ENCODE peak calls at places on chromosomes 5 and 9, in seven cellular contexts. A, C, V, G, O, N and P are unnamed samples.
A peak's percentile ranks its signal among the peaks of the same experiment; 100 is the strongest.

GRCh38 chr9:131621551-131622321 is 76.4 kb downstream of the PRRT1B start:
- DNase-seq in A (no peak), C (no peak), V (no peak), G (no peak), O (no peak), N (no peak), P (no peak)

GRCh38 chr5:171207256-171207866 is 101.7 kb upstream of the TLX3 start:
- DNase-seq in A (no peak), C (peak; percentile 52), V (no peak), G (no peak), O (no peak), N (peak; percentile 30), P (no peak)

GRCh38 chr5:156929366-156929948 is 33.6 kb downstream of the TIMD4 start:
- DNase-seq in A (no peak), C (no peak), V (no peak), G (no peak), O (no peak), N (no peak), P (no peak)

GRCh38 chr9:85602742-85603141 is 139.0 kb downstream of the AGTPBP1 start:
- DNase-seq in A (no peak), C (no peak), V (no peak), G (no peak), O (no peak), N (no peak), P (no peak)

GRCh38 chr9:110995511-110996340 is 42.5 kb downstream of the LPAR1 start:
- DNase-seq in A (peak; percentile 20), C (no peak), V (no peak), G (no peak), O (no peak), N (no peak), P (no peak)

GRCh38 chr5:140925806-140926205 is 293 bp upstream of the PCDHAC1 start:
- DNase-seq in A (no peak), C (no peak), V (no peak), G (no peak), O (no peak), N (no peak), P (no peak)

GRCh38 chr5:7904170-7904569 is 35.2 kb downstream of the MTRR start:
- DNase-seq in A (no peak), C (peak; percentile 7), V (no peak), G (no peak), O (no peak), N (no peak), P (no peak)

GRCh38 chr5:107516452-107517184 is 154.1 kb downstream of the EFNA5 start:
- DNase-seq in A (no peak), C (no peak), V (no peak), G (no peak), O (no peak), N (no peak), P (no peak)

GRCh38 chr9:70303268-70303667 is 44.5 kb downstream of the SMC5 start:
- DNase-seq in A (no peak), C (no peak), V (no peak), G (no peak), O (no peak), N (no peak), P (no peak)

GRCh38 chr5:64331597-64332277 is 166.1 kb downstream of the RNF180 start:
- DNase-seq in A (peak; percentile 53), C (no peak), V (no peak), G (peak; percentile 87), O (no peak), N (no peak), P (no peak)

GRCh38 chr5:5031665-5032064 is 108.5 kb upstream of the ADAMTS16 start:
- DNase-seq in A (no peak), C (no peak), V (no peak), G (no peak), O (no peak), N (no peak), P (no peak)

GRCh38 chr5:157232706-157233105 is 33.2 kb upstream of the CYFIP2 start:
- DNase-seq in A (no peak), C (no peak), V (no peak), G (no peak), O (no peak), N (no peak), P (no peak)

GRCh38 chr5:135534609-135535419 is 950 bp downstream of the NEUROG1 start:
- DNase-seq in A (no peak), C (no peak), V (no peak), G (no peak), O (no peak), N (no peak), P (no peak)

GRCh38 chr5:80781356-80781755 is 126.6 kb upstream of the DHFR start:
- DNase-seq in A (no peak), C (no peak), V (no peak), G (no peak), O (no peak), N (no peak), P (no peak)

GRCh38 chr9:121878208-121878835 is 214.8 kb downstream of the TTLL11 start:
- DNase-seq in A (no peak), C (no peak), V (no peak), G (no peak), O (no peak), N (no peak), P (no peak)

DNA sequence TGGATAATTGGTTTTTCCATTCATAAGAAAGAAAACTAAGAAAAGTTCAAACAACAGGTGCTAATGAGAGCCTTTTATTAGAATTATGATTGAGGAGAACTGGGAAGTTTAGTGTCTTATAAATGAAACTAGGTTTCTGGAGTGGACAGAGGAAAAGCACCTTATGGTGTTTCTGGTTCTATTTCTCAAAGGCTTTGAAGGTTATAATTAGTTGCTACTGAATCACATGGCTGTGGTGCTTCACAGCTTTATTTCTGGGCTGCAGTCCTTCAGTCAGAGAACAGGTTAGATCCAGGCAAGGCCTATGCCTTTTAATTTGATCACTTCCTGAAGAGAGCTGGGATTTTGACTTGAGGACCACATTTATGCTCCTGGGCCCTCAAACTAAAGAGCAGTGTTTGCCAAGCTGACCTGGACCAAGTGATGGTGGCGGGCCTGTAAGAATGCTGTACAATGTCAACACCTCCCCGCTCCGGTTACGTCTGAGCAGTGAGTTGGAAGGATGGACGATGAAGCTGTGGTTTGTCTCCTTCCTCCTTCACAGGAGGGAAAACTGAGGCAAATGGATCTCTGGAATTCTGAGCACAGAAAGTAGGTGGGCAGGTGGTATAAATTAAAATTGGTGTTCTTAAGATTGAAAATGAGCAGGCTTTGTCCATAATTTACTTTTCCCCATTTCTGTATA is 56.0 kb downstream of the ZNF462 start:
- DNase-seq in A (no peak), C (no peak), V (no peak), G (no peak), O (no peak), N (no peak), P (no peak)
- TF ChIP-seq POLR2A in A (no peak), C (no peak), V (no peak), G (no peak), O (no peak), N (no peak), P (no peak)

GRCh38 chr9:35697486-35697885 is 7.8 kb upstream of the TPM2 start:
- DNase-seq in A (no peak), C (no peak), V (peak; percentile 23), G (no peak), O (no peak), N (no peak), P (no peak)

GRCh38 chr9:35698231-35698630 is 8.5 kb upstream of the TPM2 start:
- DNase-seq in A (no peak), C (no peak), V (no peak), G (no peak), O (no peak), N (no peak), P (no peak)

GRCh38 chr9:35691757-35692301 is 2.1 kb upstream of the TPM2 start:
- DNase-seq in A (no peak), C (no peak), V (peak; percentile 60), G (no peak), O (no peak), N (no peak), P (no peak)

GRCh38 chr9:35696520-35697215 is 6.9 kb upstream of the TPM2 start:
- DNase-seq in A (peak; percentile 59), C (peak; percentile 80), V (peak; percentile 68), G (no peak), O (no peak), N (peak; percentile 69), P (peak; percentile 65)

GRCh38 chr9:35695801-35696420 is 6.2 kb upstream of the TPM2 start:
- DNase-seq in A (no peak), C (no peak), V (no peak), G (no peak), O (no peak), N (no peak), P (no peak)
- TF ChIP-seq POLR2A in A (no peak), C (no peak), V (no peak), G (no peak), O (no peak), N (peak; percentile 42), P (no peak)

DNA sequence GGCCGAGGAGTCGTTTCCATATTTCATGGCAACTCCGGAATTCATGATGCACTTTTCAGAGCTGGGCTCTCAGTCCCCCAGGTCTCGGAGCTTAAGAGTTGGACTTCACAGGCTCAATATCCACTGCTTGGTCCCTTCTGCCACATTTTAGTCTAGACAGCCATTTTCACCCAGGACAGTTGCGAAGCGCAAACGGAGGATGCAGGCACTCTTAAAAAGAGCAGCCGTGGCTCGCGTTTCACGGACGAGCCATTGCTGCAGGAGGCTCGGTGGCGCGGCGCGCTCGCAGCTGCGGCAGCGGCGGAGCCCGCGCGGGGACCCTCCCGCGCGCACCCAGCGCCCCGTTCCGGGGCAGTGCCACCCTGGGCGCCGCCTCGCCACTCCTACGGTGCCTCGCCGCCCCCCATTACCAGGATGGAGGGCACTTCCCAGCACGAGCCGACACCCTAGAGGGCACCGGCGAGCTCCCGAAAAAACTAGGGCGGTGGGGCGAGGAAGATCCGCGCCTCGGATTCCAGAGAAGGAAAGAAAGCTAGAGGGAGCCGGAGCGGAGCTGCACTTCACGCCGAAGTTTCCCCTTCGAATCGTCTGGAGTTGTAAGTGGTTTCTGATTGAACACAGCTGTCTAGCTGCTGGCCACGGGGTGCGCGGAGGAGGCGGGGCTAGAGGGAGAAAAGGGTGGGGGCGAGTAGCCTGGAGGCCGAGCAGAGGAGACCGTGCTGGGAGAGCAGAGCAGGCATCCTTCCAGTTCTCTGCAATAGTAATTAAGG is 140.3 kb downstream of the TSSK1B start:
- DNase-seq in A (peak; percentile 94), C (peak; percentile 51), V (peak; percentile 94), G (peak; percentile 93), O (peak; percentile 90), N (peak; percentile 41), P (peak; percentile 91)
- TF ChIP-seq POLR2A in A (no peak), C (no peak), V (peak; percentile 86), G (peak; percentile 87), O (no peak), N (no peak), P (peak; percentile 54)

DNA sequence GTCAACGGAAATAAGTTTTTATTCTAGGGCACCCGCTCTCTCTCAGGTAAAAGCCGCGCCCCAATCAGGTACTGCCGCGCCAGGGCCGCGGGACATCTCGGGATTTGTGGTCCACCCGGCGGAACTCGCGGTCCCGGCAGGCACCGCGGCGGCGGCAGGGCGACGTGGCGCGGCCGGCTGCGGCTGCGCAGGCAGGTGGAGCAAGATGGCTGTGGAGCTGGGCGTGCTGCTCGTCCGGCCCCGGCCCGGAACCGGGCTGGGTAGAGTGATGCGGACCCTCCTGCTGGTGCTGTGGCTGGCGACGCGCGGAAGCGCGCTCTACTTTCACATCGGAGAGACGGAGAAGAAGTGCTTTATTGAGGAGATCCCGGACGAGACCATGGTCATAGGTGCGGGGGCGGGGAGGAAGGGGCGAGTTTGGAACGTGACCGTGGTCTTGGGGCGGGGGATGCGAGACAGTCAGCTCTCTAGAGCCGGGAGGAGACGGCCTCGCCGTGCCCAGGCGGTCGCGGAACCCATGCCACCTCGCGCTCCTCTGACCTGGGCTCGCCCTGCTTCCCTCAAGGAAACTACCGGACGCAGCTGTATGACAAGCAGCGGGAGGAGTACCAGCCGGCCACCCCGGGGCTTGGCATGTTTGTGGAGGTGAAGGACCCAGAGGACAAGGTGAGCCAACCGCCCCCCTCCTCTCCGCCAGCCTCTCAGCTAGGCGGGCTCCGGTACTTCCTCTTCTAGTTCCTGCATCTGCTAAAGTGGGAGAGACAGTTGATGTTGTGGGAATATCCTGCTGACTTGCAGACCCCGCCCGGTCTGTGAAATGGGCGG is at the start of gene TMED9:
- DNase-seq in A (peak; percentile 86), C (peak; percentile 80), V (peak; percentile 73), G (peak; percentile 91), O (peak; percentile 70), N (peak; percentile 88), P (peak; percentile 83)
- TF ChIP-seq POLR2A in A (peak; percentile 34), C (peak; percentile 98), V (peak; percentile 83), G (peak; percentile 90), O (no peak), N (peak; percentile 95), P (peak; percentile 93)